ENCODE peak calls at places on chromosome 12, in seven cellular contexts. Y, N, D, Q, C, V and P are unnamed samples.

GRCh38 chr12:68432622-68433021 is 100.5 kb upstream of the MDM1 start:
- DNase-seq in C (no peak), D (no peak), Y (no peak), Q (no peak), N (peak), V (no peak), P (peak)

GRCh38 chr12:79373896-79374499 is 316.8 kb downstream of the PAWR start:
- DNase-seq in C (no peak), V (peak), Y (peak), Q (no peak), N (peak), D (peak), P (peak)

GRCh38 chr12:106144847-106145246 is 6.1 kb upstream of the NUAK1 start:
- DNase-seq in Y (no peak), Q (no peak), N (peak), C (no peak), V (no peak), D (no peak), P (no peak)

GRCh38 chr12:21819236-21819635 is 44.7 kb upstream of the KCNJ8 start:
- DNase-seq in V (no peak), Y (no peak), C (no peak), N (peak), Q (no peak), D (peak), P (peak)

GRCh38 chr12:63353559-63353958 is 202.6 kb upstream of the AVPR1A start:
- DNase-seq in Y (no peak), N (peak), C (no peak), D (peak), V (peak), Q (no peak), P (no peak)

GRCh38 chr12:54603173-54603814 is 14.8 kb upstream of the PPP1R1A start:
- DNase-seq in C (peak), D (peak), N (peak), V (peak), Q (peak), Y (peak), P (peak)

GRCh38 chr12:27462151-27462694 is 15.7 kb downstream of the SMCO2 start:
- DNase-seq in N (peak), V (no peak), C (no peak), Y (no peak), Q (no peak), D (peak), P (peak)

GRCh38 chr12:42969357-42969756 is 379.8 kb upstream of the PRICKLE1 start:
- DNase-seq in V (no peak), C (no peak), D (peak), Q (no peak), Y (no peak), N (no peak), P (no peak)

GRCh38 chr12:113138826-113139225 is 3.3 kb upstream of the RASAL1 start:
- DNase-seq in Q (no peak), D (no peak), C (no peak), N (no peak), Y (no peak), V (no peak), P (no peak)

GRCh38 chr12:67069451-67070306 is 199.5 kb upstream of the CAND1 start:
- DNase-seq in Q (peak), D (no peak), C (no peak), V (peak), N (peak), Y (peak), P (no peak)

GRCh38 chr12:71654200-71654599 is 9.4 kb downstream of the ZFC3H1 start:
- DNase-seq in Q (no peak), C (no peak), Y (no peak), D (no peak), V (no peak), N (no peak), P (no peak)

GRCh38 chr12:92943482-92944250 is 14.6 kb upstream of the EEA1 start:
- DNase-seq in V (no peak), Q (no peak), C (peak), N (peak), Y (no peak), D (peak), P (peak)

GRCh38 chr12:12007001-12007712 is 63.6 kb upstream of the BCL2L14 start:
- DNase-seq in Q (no peak), C (peak), N (peak), V (no peak), Y (no peak), D (no peak), P (no peak)

GRCh38 chr12:130615906-130616305 is 100.2 kb downstream of the RIMBP2 start:
- DNase-seq in C (no peak), D (no peak), V (no peak), N (no peak), Y (no peak), Q (no peak), P (no peak)

GRCh38 chr12:125329239-125330238 is 264.3 kb downstream of the AACS start:
- DNase-seq in N (peak), C (no peak), Q (no peak), V (no peak), D (no peak), Y (no peak), P (no peak)

GRCh38 chr12:96246926-96247566 is 52.9 kb downstream of the ELK3 start:
- DNase-seq in C (no peak), N (no peak), Y (no peak), D (no peak), V (no peak), Q (no peak), P (no peak)

GRCh38 chr12:13534645-13535398 is 338.3 kb downstream of the EMP1 start:
- DNase-seq in V (peak), D (peak), Q (peak), Y (peak), C (no peak), N (peak), P (peak)

GRCh38 chr12:42482086-42482819 is 107.3 kb downstream of the PRICKLE1 start:
- DNase-seq in C (no peak), D (peak), Q (no peak), V (peak), N (peak), Y (no peak), P (peak)

GRCh38 chr12:107372229-107372658 is 278.9 kb upstream of the CRY1 start:
- DNase-seq in Y (no peak), Q (peak), N (peak), D (peak), C (no peak), V (no peak), P (no peak)

GRCh38 chr12:26767865-26768264 is 65.1 kb downstream of the ITPR2 start:
- DNase-seq in C (no peak), Y (no peak), V (no peak), N (no peak), D (no peak), Q (no peak), P (no peak)

GRCh38 chr12:5830121-5830520 is 114.9 kb downstream of the ANO2 start:
- DNase-seq in N (no peak), Y (no peak), C (no peak), Q (no peak), D (no peak), V (no peak), P (no peak)

GRCh38 chr12:101935769-101936741 is 58.7 kb downstream of the DRAM1 start:
- DNase-seq in D (peak), C (peak), N (peak), V (peak), Q (no peak), Y (no peak), P (peak)

GRCh38 chr12:91493308-91493707 is 310.7 kb upstream of the DCN start:
- DNase-seq in V (no peak), Q (no peak), N (no peak), C (no peak), Y (no peak), D (no peak), P (peak)

GRCh38 chr12:120500577-120500976 is 4.7 kb downstream of the DYNLL1 start:
- DNase-seq in N (no peak), V (no peak), Y (no peak), Q (peak), D (no peak), C (no peak), P (peak)

GRCh38 chr12:14367097-14367661 is 1.7 kb downstream of the ATF7IP start:
- DNase-seq in Y (no peak), C (peak), N (peak), D (peak), Q (no peak), V (no peak), P (peak)

GRCh38 chr12:6606331-6607131 is 648 bp downstream of the CHD4 start:
- DNase-seq in Y (peak), Q (no peak), C (no peak), V (peak), D (peak), N (peak), P (peak)

GRCh38 chr12:15151141-15152091 is 69.8 kb downstream of the RERG start:
- DNase-seq in V (peak), Q (no peak), C (no peak), Y (peak), N (peak), D (peak), P (no peak)

GRCh38 chr12:9760699-9761406 is at the start of gene CD69:
- DNase-seq in Q (peak), N (no peak), Y (no peak), C (peak), D (no peak), V (no peak), P (no peak)

GRCh38 chr12:6582196-6582595 is 14.1 kb upstream of the NOP2 start:
- DNase-seq in Y (peak), D (no peak), N (no peak), C (no peak), Q (no peak), V (peak), P (no peak)

GRCh38 chr12:113214938-113215400 is 6.3 kb upstream of the TPCN1 start:
- DNase-seq in D (peak), Y (peak), V (peak), Q (peak), C (peak), N (peak), P (peak)

GRCh38 chr12:2891240-2892053 is 756 bp downstream of the TULP3 start:
- DNase-seq in C (no peak), N (peak), Q (no peak), D (peak), Y (peak), V (peak), P (peak)

GRCh38 chr12:50672158-50672557 is 91.7 kb upstream of the ATF1 start:
- DNase-seq in C (no peak), V (no peak), D (no peak), Q (no peak), Y (no peak), N (no peak), P (no peak)

GRCh38 chr12:121986494-121987245 is 35.0 kb upstream of the BCL7A start:
- DNase-seq in Q (no peak), V (peak), N (no peak), C (no peak), Y (no peak), D (no peak), P (no peak)

GRCh38 chr12:13805038-13805437 is 176.4 kb downstream of the GRIN2B start:
- DNase-seq in V (no peak), N (no peak), Q (no peak), Y (no peak), C (no peak), D (no peak), P (no peak)

GRCh38 chr12:57225680-57226190 is 3.8 kb upstream of the SHMT2 start:
- DNase-seq in Y (no peak), N (no peak), C (no peak), D (no peak), V (peak), Q (no peak), P (no peak)

GRCh38 chr12:57226588-57227314 is 2.8 kb upstream of the SHMT2 start:
- DNase-seq in Y (no peak), N (no peak), Q (no peak), V (peak), D (no peak), C (no peak), P (no peak)

GRCh38 chr12:57229041-57229633 is 374 bp upstream of the SHMT2 start:
- DNase-seq in C (no peak), V (no peak), D (no peak), N (no peak), Q (peak), Y (no peak), P (peak)

GRCh38 chr12:57229634-57230380 is at the start of gene SHMT2:
- DNase-seq in C (peak), V (peak), Q (peak), N (peak), Y (peak), D (peak), P (peak)

GRCh38 chr12:57227315-57228115 is 2.0 kb upstream of the SHMT2 start:
- DNase-seq in N (no peak), Q (no peak), Y (no peak), D (no peak), C (no peak), V (peak), P (no peak)
- H3K4me3 ChIP-seq in N (no peak), Q (no peak), Y (no peak), D (no peak), C (no peak), V (peak), P (peak)

DNA sequence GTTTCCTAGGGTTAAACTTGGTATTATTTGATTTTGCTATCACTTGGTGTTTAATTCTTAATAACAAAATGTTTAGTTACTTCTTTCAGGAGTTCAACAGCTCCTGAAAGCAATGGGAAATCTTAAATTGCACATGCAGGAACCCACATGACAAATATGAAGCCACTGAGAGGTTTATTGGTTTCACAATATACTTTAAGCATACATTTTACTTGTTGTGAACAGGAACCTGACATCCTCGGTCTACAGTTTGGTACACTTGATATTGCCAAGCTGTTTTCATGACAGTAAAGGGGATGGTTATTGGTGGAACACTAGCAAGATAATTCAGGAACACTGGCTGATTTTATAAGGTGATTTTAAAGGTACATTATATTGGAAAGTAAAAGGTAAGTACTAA is 46.2 kb downstream of the SLC38A1 start:
- DNase-seq in Q (no peak), V (no peak), D (no peak), N (no peak), Y (no peak), C (no peak), P (no peak)
- H3K4me3 ChIP-seq in Q (no peak), V (no peak), D (no peak), N (no peak), Y (no peak), C (no peak), P (no peak)

DNA sequence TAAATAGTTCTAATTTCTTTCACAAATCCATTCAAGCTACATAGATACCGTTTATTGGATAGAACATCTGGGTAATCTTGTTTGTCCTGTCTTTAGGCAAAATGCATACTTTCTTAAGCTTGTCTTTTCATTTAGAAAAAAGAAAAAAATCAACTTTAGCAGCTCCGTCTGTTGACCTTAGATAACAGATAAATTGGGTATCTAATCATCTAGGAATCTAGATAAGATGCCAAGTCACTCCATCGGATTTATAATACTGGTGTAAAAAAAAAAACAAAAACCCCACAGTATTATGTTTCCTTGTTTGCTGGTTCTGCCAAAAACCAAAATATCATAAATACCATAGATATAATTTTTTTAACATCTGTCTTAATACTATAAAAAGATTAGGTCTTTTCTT is 82.8 kb downstream of the ANO6 start:
- DNase-seq in D (no peak), N (no peak), V (no peak), Y (no peak), C (no peak), Q (no peak), P (peak)
- H3K4me3 ChIP-seq in D (no peak), N (no peak), V (no peak), Y (no peak), C (no peak), Q (no peak), P (no peak)

GRCh38 chr12:109291117-109291516 is 18.0 kb downstream of the FOXN4 start:
- DNase-seq in V (no peak), Q (no peak), Y (no peak), N (no peak), D (no peak), C (no peak), P (no peak)
- H3K4me3 ChIP-seq in V (peak), Q (no peak), Y (no peak), N (no peak), D (no peak), C (no peak), P (no peak)

DNA sequence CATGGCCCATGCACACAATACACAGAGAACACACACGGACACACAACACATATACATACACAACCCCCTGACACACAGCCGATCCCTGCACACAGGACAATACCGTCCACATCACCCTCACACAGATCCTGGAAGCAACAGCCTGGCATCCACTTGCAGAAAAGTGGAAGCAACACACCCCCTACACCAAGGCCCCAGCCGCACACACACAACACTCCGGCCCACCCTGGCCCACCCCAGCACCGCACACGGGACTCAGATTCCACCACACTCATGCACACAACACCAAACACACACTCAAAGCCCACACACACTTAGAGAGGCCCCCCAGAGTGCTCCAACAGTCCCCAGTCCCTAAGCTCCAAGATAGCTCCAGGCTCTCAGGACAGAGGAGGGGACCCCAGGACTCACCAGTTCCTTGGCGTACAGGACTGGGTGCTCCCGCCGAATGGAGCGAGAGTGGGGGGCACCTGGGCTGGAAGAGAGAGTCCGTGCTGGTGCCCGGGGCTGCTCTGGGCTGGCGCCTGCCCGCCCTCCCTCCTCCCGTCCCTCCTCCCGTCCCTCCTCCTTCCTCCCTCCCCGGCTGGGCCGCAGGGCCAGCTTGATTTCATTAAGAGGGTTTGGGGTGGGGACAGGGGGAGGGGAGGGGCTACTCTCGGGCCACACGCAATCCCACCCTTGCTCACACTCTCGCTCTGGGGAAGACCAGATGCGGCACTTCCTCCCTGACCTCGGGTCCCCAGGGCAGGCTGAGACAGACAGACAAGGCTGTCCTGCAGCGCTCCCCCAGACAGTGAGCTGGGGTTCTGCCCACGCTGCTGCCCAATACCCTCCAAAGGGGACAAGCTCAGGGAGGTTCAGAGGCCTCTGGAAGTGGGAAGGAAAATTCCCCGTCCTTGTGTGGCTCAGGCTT is at the start of gene TMEM119:
- DNase-seq in Y (peak), N (peak), Q (no peak), V (peak), D (no peak), C (no peak), P (peak)
- H3K4me3 ChIP-seq in Y (peak), N (peak), Q (no peak), V (peak), D (peak), C (no peak), P (peak)

GRCh38 chr12:51868821-51869489 is 18.9 kb upstream of the ANKRD33 start:
- DNase-seq in Y (peak), N (no peak), C (no peak), D (no peak), V (no peak), Q (no peak), P (no peak)
- H3K4me3 ChIP-seq in Y (peak), N (peak), C (no peak), D (peak), V (no peak), Q (no peak), P (peak)

GRCh38 chr12:117789195-117789912 is 179.4 kb downstream of the KSR2 start:
- DNase-seq in N (no peak), Y (no peak), Q (no peak), C (no peak), D (no peak), V (no peak), P (no peak)

GRCh38 chr12:117792877-117793424 is 175.8 kb downstream of the KSR2 start:
- DNase-seq in C (no peak), V (no peak), Y (no peak), D (no peak), Q (no peak), N (no peak), P (no peak)

GRCh38 chr12:117790948-117791347 is 177.8 kb downstream of the KSR2 start:
- DNase-seq in Y (no peak), N (no peak), V (no peak), C (no peak), Q (no peak), D (no peak), P (no peak)

GRCh38 chr12:117790198-117790597 is 178.6 kb downstream of the KSR2 start:
- DNase-seq in C (no peak), Y (no peak), D (no peak), V (no peak), Q (no peak), N (no peak), P (no peak)

GRCh38 chr12:117792471-117792870 is 176.3 kb downstream of the KSR2 start:
- DNase-seq in D (no peak), V (no peak), Y (no peak), Q (no peak), N (no peak), C (no peak), P (no peak)
- H3K4me3 ChIP-seq in D (no peak), V (no peak), Y (no peak), Q (no peak), N (no peak), C (no peak), P (no peak)